ENCODE peak calls at places on chromosomes 3 and 15, in six cellular contexts. One of them, this sample, is unnamed.
A peak's percentile ranks its signal among the peaks of the same experiment; 100 is the strongest.

GRCh38 chr3:182735672-182736071 is 57.6 kb upstream of the ATP11B start:
- DNase-seq in neuronal stem cell: no peak
- DNase-seq in IMR-90: peak; percentile 47
- DNase-seq in H9: no peak
- DNase-seq in trophoblast cell: no peak
- DNase-seq in H1: no peak
- DNase-seq in this sample: no peak

GRCh38 chr15:45551691-45552090 is 29.1 kb upstream of the SLC30A4 start:
- DNase-seq in neuronal stem cell: no peak
- DNase-seq in IMR-90: peak; percentile 44
- DNase-seq in H9: no peak
- DNase-seq in trophoblast cell: no peak
- DNase-seq in H1: no peak
- DNase-seq in this sample: no peak

GRCh38 chr3:189122526-189123205 is 49.1 kb upstream of the TPRG1 start:
- DNase-seq in neuronal stem cell: no peak
- DNase-seq in IMR-90: no peak
- DNase-seq in H9: no peak
- DNase-seq in trophoblast cell: no peak
- DNase-seq in H1: no peak
- DNase-seq in this sample: no peak

GRCh38 chr15:90530250-90531051 is 728 bp downstream of the CRTC3 start:
- DNase-seq in neuronal stem cell: peak; percentile 17
- DNase-seq in IMR-90: peak; percentile 24
- DNase-seq in H9: peak; percentile 49
- DNase-seq in trophoblast cell: peak; percentile 83
- DNase-seq in H1: peak; percentile 74
- DNase-seq in this sample: peak; percentile 53

GRCh38 chr15:99250001-99250400 is 620 bp upstream of the TTC23 start:
- DNase-seq in neuronal stem cell: no peak
- DNase-seq in IMR-90: no peak
- DNase-seq in H9: no peak
- DNase-seq in trophoblast cell: peak; percentile 50
- DNase-seq in H1: no peak
- DNase-seq in this sample: no peak

GRCh38 chr3:79367066-79367465 is 400.7 kb downstream of the ROBO1 start:
- DNase-seq in neuronal stem cell: no peak
- DNase-seq in IMR-90: peak; percentile 87
- DNase-seq in H9: no peak
- DNase-seq in trophoblast cell: peak; percentile 91
- DNase-seq in H1: no peak
- DNase-seq in this sample: peak; percentile 67

GRCh38 chr3:171230857-171231256 is 204.3 kb upstream of the SLC2A2 start:
- DNase-seq in neuronal stem cell: no peak
- DNase-seq in IMR-90: no peak
- DNase-seq in H9: no peak
- DNase-seq in trophoblast cell: peak; percentile 4
- DNase-seq in H1: no peak
- DNase-seq in this sample: no peak

GRCh38 chr3:165256554-165256953 is 60.4 kb upstream of the SLITRK3 start:
- DNase-seq in neuronal stem cell: no peak
- DNase-seq in IMR-90: no peak
- DNase-seq in H9: no peak
- DNase-seq in trophoblast cell: no peak
- DNase-seq in H1: no peak
- DNase-seq in this sample: no peak

GRCh38 chr3:17798000-17798399 is 55.6 kb upstream of the TBC1D5 start:
- DNase-seq in neuronal stem cell: no peak
- DNase-seq in IMR-90: no peak
- DNase-seq in H9: peak; percentile 74
- DNase-seq in trophoblast cell: no peak
- DNase-seq in H1: no peak
- DNase-seq in this sample: no peak

GRCh38 chr15:88859550-88859949 is 35.8 kb downstream of the HAPLN3 start:
- DNase-seq in neuronal stem cell: no peak
- DNase-seq in IMR-90: peak; percentile 16
- DNase-seq in H9: no peak
- DNase-seq in trophoblast cell: no peak
- DNase-seq in H1: no peak
- DNase-seq in this sample: no peak

GRCh38 chr3:14633819-14634424 is 17.6 kb upstream of the CCDC174 start:
- DNase-seq in neuronal stem cell: peak; percentile 23
- DNase-seq in IMR-90: peak; percentile 49
- DNase-seq in H9: peak; percentile 64
- DNase-seq in trophoblast cell: peak; percentile 85
- DNase-seq in H1: peak; percentile 57
- DNase-seq in this sample: peak; percentile 58

GRCh38 chr3:44326035-44326434 is 12.5 kb upstream of the TCAIM start:
- DNase-seq in neuronal stem cell: no peak
- DNase-seq in IMR-90: peak; percentile 55
- DNase-seq in H9: no peak
- DNase-seq in trophoblast cell: no peak
- DNase-seq in H1: no peak
- DNase-seq in this sample: peak; percentile 28

GRCh38 chr3:171556133-171556532 is 95.9 kb upstream of the TNIK start:
- DNase-seq in neuronal stem cell: no peak
- DNase-seq in IMR-90: no peak
- DNase-seq in H9: no peak
- DNase-seq in trophoblast cell: no peak
- DNase-seq in H1: no peak
- DNase-seq in this sample: no peak

GRCh38 chr15:42772126-42772525 is 35.2 kb upstream of the CDAN1 start:
- DNase-seq in neuronal stem cell: no peak
- DNase-seq in IMR-90: no peak
- DNase-seq in H9: no peak
- DNase-seq in trophoblast cell: no peak
- DNase-seq in H1: no peak
- DNase-seq in this sample: no peak

GRCh38 chr15:70932397-70932796 is 39.8 kb downstream of the LRRC49 start:
- DNase-seq in neuronal stem cell: no peak
- DNase-seq in IMR-90: no peak
- DNase-seq in H9: no peak
- DNase-seq in trophoblast cell: no peak
- DNase-seq in H1: no peak
- DNase-seq in this sample: no peak

GRCh38 chr3:5384557-5384956 is 197.1 kb downstream of the EDEM1 start:
- DNase-seq in neuronal stem cell: no peak
- DNase-seq in IMR-90: no peak
- DNase-seq in H9: no peak
- DNase-seq in trophoblast cell: no peak
- DNase-seq in H1: no peak
- DNase-seq in this sample: no peak

GRCh38 chr15:36964626-36965025 is 135.7 kb downstream of the MEIS2 start:
- DNase-seq in neuronal stem cell: no peak
- DNase-seq in IMR-90: no peak
- DNase-seq in H9: no peak
- DNase-seq in trophoblast cell: no peak
- DNase-seq in H1: no peak
- DNase-seq in this sample: no peak

GRCh38 chr3:166837535-166837934 is 542.6 kb downstream of the ZBBX start:
- DNase-seq in neuronal stem cell: peak; percentile 27
- DNase-seq in IMR-90: no peak
- DNase-seq in H9: peak; percentile 31
- DNase-seq in trophoblast cell: peak; percentile 45
- DNase-seq in H1: no peak
- DNase-seq in this sample: peak; percentile 11

GRCh38 chr3:113533534-113533892 is 1.2 kb downstream of the SIDT1 start:
- DNase-seq in neuronal stem cell: no peak
- DNase-seq in IMR-90: no peak
- DNase-seq in H9: no peak
- DNase-seq in trophoblast cell: peak; percentile 12
- DNase-seq in H1: no peak
- DNase-seq in this sample: no peak

GRCh38 chr3:53346922-53347260 is 452 bp downstream of the DCP1A start:
- DNase-seq in neuronal stem cell: no peak
- DNase-seq in IMR-90: no peak
- DNase-seq in H9: no peak
- DNase-seq in trophoblast cell: peak; percentile 26
- DNase-seq in H1: no peak
- DNase-seq in this sample: no peak

GRCh38 chr3:192916455-192917257 is 1.0 kb downstream of the MB21D2 start:
- DNase-seq in neuronal stem cell: peak; percentile 58
- DNase-seq in IMR-90: peak; percentile 73
- DNase-seq in H9: peak; percentile 82
- DNase-seq in trophoblast cell: peak; percentile 78
- DNase-seq in H1: peak; percentile 75
- DNase-seq in this sample: peak; percentile 81

GRCh38 chr15:45129651-45130129 is at the start of the genes DUOX1 and DUOXA1:
- DNase-seq in neuronal stem cell: no peak
- DNase-seq in IMR-90: no peak
- DNase-seq in H9: peak; percentile 73
- DNase-seq in trophoblast cell: peak; percentile 11
- DNase-seq in H1: peak; percentile 79
- DNase-seq in this sample: no peak

GRCh38 chr3:106217745-106218144 is 348.9 kb upstream of the CBLB start:
- DNase-seq in neuronal stem cell: no peak
- DNase-seq in IMR-90: no peak
- DNase-seq in H9: no peak
- DNase-seq in trophoblast cell: no peak
- DNase-seq in H1: no peak
- DNase-seq in this sample: no peak

GRCh38 chr15:67753901-67754300 is 71.4 kb upstream of the SKOR1 start:
- DNase-seq in neuronal stem cell: no peak
- DNase-seq in IMR-90: no peak
- DNase-seq in H9: no peak
- DNase-seq in trophoblast cell: no peak
- DNase-seq in H1: no peak
- DNase-seq in this sample: no peak

GRCh38 chr3:126558336-126559071 is at the start of gene C3orf22:
- DNase-seq in neuronal stem cell: no peak
- DNase-seq in IMR-90: no peak
- DNase-seq in H9: peak; percentile 24
- DNase-seq in trophoblast cell: no peak
- DNase-seq in H1: peak; percentile 41
- DNase-seq in this sample: no peak

GRCh38 chr15:70525551-70525950 is 237.8 kb downstream of the UACA start:
- DNase-seq in neuronal stem cell: no peak
- DNase-seq in IMR-90: no peak
- DNase-seq in H9: no peak
- DNase-seq in trophoblast cell: no peak
- DNase-seq in H1: peak; percentile 1
- DNase-seq in this sample: no peak

GRCh38 chr3:55471084-55471483 is 16.0 kb downstream of the WNT5A start:
- DNase-seq in neuronal stem cell: no peak
- DNase-seq in IMR-90: no peak
- DNase-seq in H9: no peak
- DNase-seq in trophoblast cell: no peak
- DNase-seq in H1: no peak
- DNase-seq in this sample: no peak

GRCh38 chr15:92801412-92801773 is 98.7 kb upstream of the CHD2 start:
- DNase-seq in neuronal stem cell: no peak
- DNase-seq in IMR-90: peak; percentile 86
- DNase-seq in H9: no peak
- DNase-seq in trophoblast cell: peak; percentile 86
- DNase-seq in H1: no peak
- DNase-seq in this sample: peak; percentile 90

GRCh38 chr3:144350125-144350524 is 378.5 kb downstream of the DIPK2A start:
- DNase-seq in neuronal stem cell: no peak
- DNase-seq in IMR-90: no peak
- DNase-seq in H9: no peak
- DNase-seq in trophoblast cell: no peak
- DNase-seq in H1: no peak
- DNase-seq in this sample: no peak

GRCh38 chr3:144343777-144344176 is 372.2 kb downstream of the DIPK2A start:
- DNase-seq in neuronal stem cell: no peak
- DNase-seq in IMR-90: no peak
- DNase-seq in H9: no peak
- DNase-seq in trophoblast cell: no peak
- DNase-seq in H1: no peak
- DNase-seq in this sample: no peak

GRCh38 chr3:144341461-144341860 is 369.8 kb downstream of the DIPK2A start:
- DNase-seq in neuronal stem cell: no peak
- DNase-seq in IMR-90: no peak
- DNase-seq in H9: no peak
- DNase-seq in trophoblast cell: no peak
- DNase-seq in H1: no peak
- DNase-seq in this sample: no peak

GRCh38 chr3:144343343-144343742 is 371.7 kb downstream of the DIPK2A start:
- DNase-seq in neuronal stem cell: no peak
- DNase-seq in IMR-90: no peak
- DNase-seq in H9: no peak
- DNase-seq in trophoblast cell: no peak
- DNase-seq in H1: no peak
- DNase-seq in this sample: no peak

DNA sequence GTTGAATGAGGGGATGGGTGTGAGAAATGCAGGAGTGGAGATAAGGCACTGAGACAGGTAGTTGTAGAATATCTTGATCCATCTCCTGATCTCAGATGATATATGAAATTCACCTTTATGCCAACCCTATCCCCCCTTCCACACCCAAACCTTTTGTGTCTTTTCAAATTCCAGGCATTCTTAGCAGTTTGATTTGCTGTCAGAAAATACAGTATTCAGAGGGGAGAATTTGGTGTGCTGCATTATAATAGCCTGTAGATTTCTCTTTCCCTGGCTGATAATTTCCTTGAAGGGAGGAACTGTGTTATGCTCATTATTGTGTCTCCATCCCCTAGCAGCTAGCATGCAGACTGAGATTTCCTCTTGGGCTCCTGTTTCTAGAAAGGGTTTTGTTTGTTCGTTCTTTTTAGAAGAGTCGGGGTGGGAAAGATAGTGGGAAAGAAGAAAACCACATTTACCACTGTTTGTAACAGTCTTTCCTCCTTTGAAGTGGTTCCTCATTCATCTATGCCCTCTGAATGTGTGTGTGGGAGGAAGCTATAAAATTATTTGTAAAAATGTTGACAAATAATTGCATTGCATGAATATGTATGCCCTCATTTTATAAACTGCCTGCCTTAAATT is 373.4 kb downstream of the DIPK2A start:
- DNase-seq in neuronal stem cell: no peak
- DNase-seq in IMR-90: no peak
- DNase-seq in H9: no peak
- DNase-seq in trophoblast cell: no peak
- DNase-seq in H1: no peak
- DNase-seq in this sample: no peak
- H4K91ac ChIP-seq in neuronal stem cell: no peak overlapping the region
- H4K91ac ChIP-seq in IMR-90: no peak overlapping the region
- H4K91ac ChIP-seq in H9: no peak overlapping the region
- H4K91ac ChIP-seq in trophoblast cell: no peak overlapping the region
- H4K91ac ChIP-seq in H1: no peak overlapping the region
- H4K91ac ChIP-seq in this sample: no peak overlapping the region

GRCh38 chr15:43876872-43877271 is 50.1 kb downstream of the WDR76 start:
- DNase-seq in neuronal stem cell: no peak
- DNase-seq in IMR-90: no peak
- DNase-seq in H9: no peak
- DNase-seq in trophoblast cell: no peak
- DNase-seq in H1: no peak
- DNase-seq in this sample: no peak
- H4K91ac ChIP-seq in neuronal stem cell: no peak overlapping the region
- H4K91ac ChIP-seq in IMR-90: no peak overlapping the region
- H4K91ac ChIP-seq in H9: no peak overlapping the region
- H4K91ac ChIP-seq in trophoblast cell: no peak overlapping the region
- H4K91ac ChIP-seq in H1: no peak overlapping the region
- H4K91ac ChIP-seq in this sample: no peak overlapping the region

GRCh38 chr15:23514492-23514891 is 51.0 kb upstream of the MKRN3 start:
- DNase-seq in neuronal stem cell: no peak
- DNase-seq in IMR-90: no peak
- DNase-seq in H9: no peak
- DNase-seq in trophoblast cell: peak; percentile 13
- DNase-seq in H1: no peak
- DNase-seq in this sample: no peak
- H4K91ac ChIP-seq in neuronal stem cell: no peak overlapping the region
- H4K91ac ChIP-seq in IMR-90: no peak overlapping the region
- H4K91ac ChIP-seq in H9: no peak overlapping the region
- H4K91ac ChIP-seq in trophoblast cell: no peak overlapping the region
- H4K91ac ChIP-seq in H1: no peak overlapping the region
- H4K91ac ChIP-seq in this sample: no peak overlapping the region

GRCh38 chr3:169600732-169601131 is 62.8 kb downstream of the MECOM start:
- DNase-seq in neuronal stem cell: no peak
- DNase-seq in IMR-90: no peak
- DNase-seq in H9: no peak
- DNase-seq in trophoblast cell: no peak
- DNase-seq in H1: no peak
- DNase-seq in this sample: no peak
- H4K91ac ChIP-seq in neuronal stem cell: no peak overlapping the region
- H4K91ac ChIP-seq in IMR-90: no peak overlapping the region
- H4K91ac ChIP-seq in H9: no peak overlapping the region
- H4K91ac ChIP-seq in trophoblast cell: no peak overlapping the region
- H4K91ac ChIP-seq in H1: no peak overlapping the region
- H4K91ac ChIP-seq in this sample: no peak overlapping the region

This sample was measured in mesenchymal stem cell.